ENCODE peak calls at places on chromosomes 12 and 14, in nine cellular contexts. One of them, this sample, is unnamed.

GRCh38 chr12:31315779-31316465 is 10.0 kb downstream of the SINHCAF start:
- DNase-seq in choroid plexus epithelial cell: no peak
- DNase-seq in lower leg skin: no peak
- DNase-seq in RWPE1: no peak
- DNase-seq in omental fat pad: no peak
- DNase-seq in upper lobe of right lung: no peak
- DNase-seq in substantia nigra: no peak
- DNase-seq in left ventricle myocardium superior: no peak
- DNase-seq in caudate nucleus: no peak
- DNase-seq in this sample: no peak

GRCh38 chr12:119578112-119578511 is 15.5 kb upstream of the TMEM233 start:
- DNase-seq in omental fat pad: no peak
- DNase-seq in upper lobe of right lung: no peak
- DNase-seq in caudate nucleus: no peak
- DNase-seq in RWPE1: no peak
- DNase-seq in lower leg skin: no peak
- DNase-seq in choroid plexus epithelial cell: no peak
- DNase-seq in left ventricle myocardium superior: no peak
- DNase-seq in substantia nigra: no peak
- DNase-seq in this sample: no peak

GRCh38 chr14:68487805-68488590 is 304.9 kb downstream of the ZFP36L1 start:
- DNase-seq in omental fat pad: no peak
- DNase-seq in substantia nigra: no peak
- DNase-seq in upper lobe of right lung: no peak
- DNase-seq in choroid plexus epithelial cell: peak; percentile 57
- DNase-seq in lower leg skin: no peak
- DNase-seq in RWPE1: peak; percentile 51
- DNase-seq in left ventricle myocardium superior: no peak
- DNase-seq in caudate nucleus: no peak
- DNase-seq in this sample: no peak

GRCh38 chr12:65603428-65604351 is 220.6 kb upstream of the HMGA2 start:
- DNase-seq in choroid plexus epithelial cell: peak; percentile 93
- DNase-seq in left ventricle myocardium superior: no peak
- DNase-seq in omental fat pad: no peak
- DNase-seq in lower leg skin: no peak
- DNase-seq in RWPE1: peak; percentile 58
- DNase-seq in substantia nigra: no peak
- DNase-seq in caudate nucleus: no peak
- DNase-seq in upper lobe of right lung: no peak
- DNase-seq in this sample: no peak

GRCh38 chr12:103800252-103800771 is 40.7 kb downstream of the NT5DC3 start:
- DNase-seq in RWPE1: no peak
- DNase-seq in left ventricle myocardium superior: peak; percentile 81
- DNase-seq in omental fat pad: no peak
- DNase-seq in lower leg skin: no peak
- DNase-seq in upper lobe of right lung: no peak
- DNase-seq in caudate nucleus: peak; percentile 69
- DNase-seq in substantia nigra: peak; percentile 27
- DNase-seq in choroid plexus epithelial cell: peak; percentile 74
- DNase-seq in this sample: no peak

GRCh38 chr14:31268216-31268615 is 60.6 kb upstream of the HECTD1 start:
- DNase-seq in caudate nucleus: no peak
- DNase-seq in substantia nigra: no peak
- DNase-seq in upper lobe of right lung: no peak
- DNase-seq in lower leg skin: no peak
- DNase-seq in choroid plexus epithelial cell: no peak
- DNase-seq in RWPE1: no peak
- DNase-seq in left ventricle myocardium superior: no peak
- DNase-seq in omental fat pad: no peak
- DNase-seq in this sample: no peak

GRCh38 chr14:90743826-90744225 is 72.4 kb downstream of the TTC7B start:
- DNase-seq in omental fat pad: no peak
- DNase-seq in left ventricle myocardium superior: no peak
- DNase-seq in caudate nucleus: no peak
- DNase-seq in substantia nigra: no peak
- DNase-seq in upper lobe of right lung: no peak
- DNase-seq in lower leg skin: no peak
- DNase-seq in RWPE1: no peak
- DNase-seq in choroid plexus epithelial cell: no peak
- DNase-seq in this sample: no peak

GRCh38 chr12:65306603-65307501 is 28.4 kb downstream of the MSRB3 start:
- DNase-seq in choroid plexus epithelial cell: peak; percentile 75
- DNase-seq in left ventricle myocardium superior: peak; percentile 73
- DNase-seq in lower leg skin: no peak
- DNase-seq in upper lobe of right lung: no peak
- DNase-seq in caudate nucleus: no peak
- DNase-seq in substantia nigra: no peak
- DNase-seq in RWPE1: peak; percentile 48
- DNase-seq in omental fat pad: no peak
- DNase-seq in this sample: peak; percentile 74

GRCh38 chr12:14239935-14240872 is 125.3 kb upstream of the ATF7IP start:
- DNase-seq in RWPE1: no peak
- DNase-seq in omental fat pad: no peak
- DNase-seq in left ventricle myocardium superior: no peak
- DNase-seq in choroid plexus epithelial cell: no peak
- DNase-seq in lower leg skin: no peak
- DNase-seq in caudate nucleus: no peak
- DNase-seq in substantia nigra: no peak
- DNase-seq in upper lobe of right lung: no peak
- DNase-seq in this sample: no peak

GRCh38 chr14:94936411-94936892 is 166.5 kb upstream of the GSC start:
- DNase-seq in RWPE1: no peak
- DNase-seq in caudate nucleus: peak; percentile 72
- DNase-seq in lower leg skin: peak; percentile 92
- DNase-seq in omental fat pad: peak; percentile 63
- DNase-seq in substantia nigra: peak; percentile 75
- DNase-seq in choroid plexus epithelial cell: peak; percentile 24
- DNase-seq in upper lobe of right lung: no peak
- DNase-seq in left ventricle myocardium superior: peak; percentile 77
- DNase-seq in this sample: no peak

GRCh38 chr14:72946491-72946890 is 20.2 kb downstream of the DCAF4 start:
- DNase-seq in caudate nucleus: no peak
- DNase-seq in left ventricle myocardium superior: no peak
- DNase-seq in choroid plexus epithelial cell: peak; percentile 39
- DNase-seq in lower leg skin: no peak
- DNase-seq in upper lobe of right lung: no peak
- DNase-seq in omental fat pad: no peak
- DNase-seq in RWPE1: no peak
- DNase-seq in substantia nigra: no peak
- DNase-seq in this sample: no peak

GRCh38 chr14:80930836-80931389 is 10.6 kb downstream of the CEP128 start:
- DNase-seq in RWPE1: peak; percentile 80
- DNase-seq in choroid plexus epithelial cell: peak; percentile 93
- DNase-seq in upper lobe of right lung: no peak
- DNase-seq in left ventricle myocardium superior: no peak
- DNase-seq in lower leg skin: no peak
- DNase-seq in substantia nigra: no peak
- DNase-seq in caudate nucleus: no peak
- DNase-seq in omental fat pad: no peak
- DNase-seq in this sample: no peak

GRCh38 chr14:22432348-22432976 is 156.6 kb downstream of the DAD1 start:
- DNase-seq in RWPE1: peak; percentile 85
- DNase-seq in upper lobe of right lung: no peak
- DNase-seq in choroid plexus epithelial cell: peak; percentile 98
- DNase-seq in caudate nucleus: peak; percentile 40
- DNase-seq in lower leg skin: no peak
- DNase-seq in left ventricle myocardium superior: no peak
- DNase-seq in substantia nigra: no peak
- DNase-seq in omental fat pad: no peak
- DNase-seq in this sample: no peak

GRCh38 chr14:86597279-86597678 is 1067.3 kb downstream of the FLRT2 start:
- DNase-seq in choroid plexus epithelial cell: no peak
- DNase-seq in RWPE1: no peak
- DNase-seq in substantia nigra: no peak
- DNase-seq in lower leg skin: no peak
- DNase-seq in caudate nucleus: no peak
- DNase-seq in upper lobe of right lung: no peak
- DNase-seq in left ventricle myocardium superior: no peak
- DNase-seq in omental fat pad: no peak
- DNase-seq in this sample: no peak

GRCh38 chr14:99513946-99514551 is 32.8 kb downstream of the CCNK start:
- DNase-seq in upper lobe of right lung: no peak
- DNase-seq in omental fat pad: no peak
- DNase-seq in substantia nigra: no peak
- DNase-seq in choroid plexus epithelial cell: no peak
- DNase-seq in caudate nucleus: no peak
- DNase-seq in lower leg skin: peak; percentile 80
- DNase-seq in RWPE1: no peak
- DNase-seq in left ventricle myocardium superior: no peak
- DNase-seq in this sample: no peak

GRCh38 chr14:39432179-39432618 is at the start of gene FBXO33:
- DNase-seq in left ventricle myocardium superior: peak; percentile 98
- DNase-seq in omental fat pad: peak; percentile 74
- DNase-seq in caudate nucleus: peak; percentile 96
- DNase-seq in substantia nigra: peak; percentile 97
- DNase-seq in RWPE1: peak; percentile 88
- DNase-seq in choroid plexus epithelial cell: peak; percentile 98
- DNase-seq in upper lobe of right lung: peak; percentile 99
- DNase-seq in lower leg skin: peak; percentile 99
- DNase-seq in this sample: peak; percentile 94

GRCh38 chr14:93543766-93544165 is 113.0 kb downstream of the UNC79 start:
- DNase-seq in caudate nucleus: no peak
- DNase-seq in omental fat pad: no peak
- DNase-seq in lower leg skin: no peak
- DNase-seq in RWPE1: no peak
- DNase-seq in upper lobe of right lung: no peak
- DNase-seq in left ventricle myocardium superior: no peak
- DNase-seq in choroid plexus epithelial cell: peak; percentile 60
- DNase-seq in substantia nigra: no peak
- DNase-seq in this sample: no peak

GRCh38 chr12:117908411-117908810 is 60.4 kb downstream of the KSR2 start:
- DNase-seq in omental fat pad: no peak
- DNase-seq in choroid plexus epithelial cell: no peak
- DNase-seq in substantia nigra: no peak
- DNase-seq in lower leg skin: no peak
- DNase-seq in RWPE1: no peak
- DNase-seq in caudate nucleus: no peak
- DNase-seq in left ventricle myocardium superior: no peak
- DNase-seq in upper lobe of right lung: no peak
- DNase-seq in this sample: no peak

GRCh38 chr12:33006106-33006505 is 109.5 kb upstream of the PKP2 start:
- DNase-seq in lower leg skin: no peak
- DNase-seq in substantia nigra: no peak
- DNase-seq in omental fat pad: no peak
- DNase-seq in choroid plexus epithelial cell: no peak
- DNase-seq in left ventricle myocardium superior: no peak
- DNase-seq in RWPE1: no peak
- DNase-seq in caudate nucleus: no peak
- DNase-seq in upper lobe of right lung: no peak
- DNase-seq in this sample: no peak

GRCh38 chr14:64701660-64702059 is 2.6 kb upstream of the PLEKHG3 start:
- DNase-seq in left ventricle myocardium superior: no peak
- DNase-seq in lower leg skin: peak; percentile 4
- DNase-seq in omental fat pad: no peak
- DNase-seq in choroid plexus epithelial cell: no peak
- DNase-seq in caudate nucleus: no peak
- DNase-seq in substantia nigra: no peak
- DNase-seq in upper lobe of right lung: no peak
- DNase-seq in RWPE1: no peak
- DNase-seq in this sample: no peak

GRCh38 chr14:102983496-102983895 is 61.0 kb downstream of the AMN start:
- DNase-seq in omental fat pad: no peak
- DNase-seq in RWPE1: no peak
- DNase-seq in substantia nigra: no peak
- DNase-seq in caudate nucleus: no peak
- DNase-seq in upper lobe of right lung: no peak
- DNase-seq in left ventricle myocardium superior: no peak
- DNase-seq in choroid plexus epithelial cell: no peak
- DNase-seq in lower leg skin: no peak
- DNase-seq in this sample: no peak